ENCODE peak calls at places on chromosome 19, in six cellular contexts. W is PC-3, K is psoas muscle, T is uterus, P is spleen, M is right lobe of liver. B is an unnamed sample. For H3K4me1, the result is how much of the 10 kb centered on the place peaks cover.

GRCh38 chr19:8575467-8575997 is 1.7 kb downstream of the MYO1F start:
- DNase-seq in K (no peak), W (peak), T (no peak), M (no peak), P (no peak), B (peak)

GRCh38 chr19:16772841-16773240 is 53.2 kb downstream of the NWD1 start:
- DNase-seq in W (no peak), M (no peak), K (no peak), T (no peak), P (no peak), B (no peak)

GRCh38 chr19:37654525-37654832 is 786 bp downstream of the ZFP30 start:
- DNase-seq in W (peak), P (no peak), M (no peak), K (no peak), T (no peak), B (peak)

GRCh38 chr19:51065221-51065960 is 499 bp upstream of the KLK13 start:
- DNase-seq in P (no peak), W (no peak), K (no peak), T (no peak), M (no peak), B (peak)

GRCh38 chr19:12453495-12453894 is 12.7 kb upstream of the ZNF443 start:
- DNase-seq in P (no peak), M (no peak), K (no peak), W (peak), T (no peak), B (no peak)

GRCh38 chr19:49344516-49345423 is 9.6 kb downstream of the CD37 start:
- DNase-seq in M (no peak), P (peak), K (no peak), W (no peak), T (no peak), B (no peak)

GRCh38 chr19:48615145-48616040 is 517 bp upstream of the FAM83E start:
- DNase-seq in K (no peak), T (no peak), P (peak), M (no peak), W (no peak), B (no peak)

GRCh38 chr19:10074153-10074552 is 12.0 kb upstream of the SHFL start:
- DNase-seq in W (peak), T (no peak), K (no peak), P (no peak), M (no peak), B (peak)

GRCh38 chr19:37997911-37998344 is 90.9 kb downstream of the SIPA1L3 start:
- DNase-seq in P (no peak), K (peak), W (peak), M (no peak), T (no peak), B (no peak)

GRCh38 chr19:18293642-18294466 is 12.4 kb upstream of the JUND start:
- DNase-seq in K (no peak), W (no peak), P (no peak), M (no peak), T (no peak), B (no peak)

GRCh38 chr19:18291019-18291524 is 9.7 kb upstream of the JUND start:
- DNase-seq in M (peak), P (no peak), W (no peak), T (peak), K (peak), B (no peak)

GRCh38 chr19:18292810-18293641 is 11.6 kb upstream of the JUND start:
- DNase-seq in M (peak), P (peak), T (peak), W (peak), K (peak), B (peak)

GRCh38 chr19:18291590-18292459 is 10.4 kb upstream of the JUND start:
- DNase-seq in M (peak), K (peak), T (peak), P (peak), W (peak), B (peak)

GRCh38 chr19:18292460-18292809 is 11.0 kb upstream of the JUND start:
- DNase-seq in W (no peak), K (no peak), T (no peak), M (peak), P (no peak), B (no peak)
- H3K4me1 ChIP-seq in W (under half), K (under half), T (under half), M (under half), P (under half), B (under half)

DNA sequence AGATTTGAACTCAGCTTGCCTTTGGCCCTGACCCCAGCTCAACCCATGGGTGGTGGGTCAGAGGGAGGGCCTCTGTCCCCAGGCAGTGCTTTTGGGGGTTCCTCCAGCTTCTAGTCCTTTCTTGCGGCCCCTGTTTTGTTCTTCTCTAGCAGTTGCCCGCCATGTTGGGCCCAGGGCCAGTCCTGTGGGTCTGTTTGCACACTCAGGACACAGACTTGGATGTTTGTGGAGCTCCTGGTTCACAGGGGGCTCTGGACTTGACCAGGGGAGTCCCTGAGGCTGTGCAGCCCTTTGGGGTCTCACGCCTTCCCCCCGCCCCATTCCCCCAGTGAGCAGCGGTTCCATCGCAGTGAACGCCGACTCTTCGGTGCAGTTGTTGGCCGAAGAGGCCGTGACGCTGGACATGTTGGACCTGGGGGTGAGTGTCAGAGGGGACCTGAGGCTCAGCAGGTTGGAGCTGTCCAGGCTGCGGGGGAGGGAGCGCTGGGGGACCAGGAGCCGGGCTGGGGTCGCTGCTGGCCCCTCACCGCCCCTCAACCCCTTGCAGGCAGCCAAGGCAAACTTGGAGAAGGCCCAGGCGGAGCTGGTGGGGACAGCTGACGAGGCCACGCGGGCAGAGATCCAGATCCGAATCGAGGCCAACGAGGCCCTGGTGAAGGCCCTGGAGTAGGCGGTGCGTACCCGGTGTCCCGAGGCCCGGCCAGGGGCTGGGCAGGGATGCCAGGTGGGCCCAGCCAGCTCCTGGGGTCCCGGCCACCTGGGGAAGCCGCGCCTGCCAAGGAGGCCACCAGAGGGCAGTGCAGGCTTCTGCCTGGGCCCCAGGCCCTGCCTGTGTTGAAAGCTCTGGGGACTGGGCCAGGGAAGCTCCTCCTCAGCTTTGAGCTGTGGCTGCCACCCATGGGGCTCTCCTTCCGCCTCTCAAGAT is 2.5 kb downstream of the ATP5F1D start:
- DNase-seq in T (peak), M (peak), W (peak), P (peak), K (peak), B (peak)
- H3K4me3 ChIP-seq in T (no peak), M (peak), W (peak), P (no peak), K (peak), B (no peak)

GRCh38 chr19:15461694-15462093 is 2.6 kb downstream of the RASAL3 start:
- DNase-seq in W (no peak), M (no peak), P (no peak), K (no peak), T (no peak), B (no peak)
- H3K4me1 ChIP-seq in W (under half), M (under half), P (under half), K (under half), T (under half), B (under half)

GRCh38 chr19:53103141-53103902 is at the start of gene ZNF160:
- DNase-seq in T (peak), M (peak), W (peak), P (peak), K (peak), B (peak)

GRCh38 chr19:53103903-53104203 is 631 bp upstream of the ZNF160 start:
- DNase-seq in W (no peak), K (no peak), P (no peak), T (no peak), M (no peak), B (no peak)

GRCh38 chr19:53101518-53101917 is 1.7 kb downstream of the ZNF160 start:
- DNase-seq in W (peak), K (no peak), T (no peak), M (no peak), P (no peak), B (no peak)

GRCh38 chr19:53102186-53102585 is 1.0 kb downstream of the ZNF160 start:
- DNase-seq in P (no peak), K (no peak), W (peak), M (no peak), T (no peak), B (peak)

DNA sequence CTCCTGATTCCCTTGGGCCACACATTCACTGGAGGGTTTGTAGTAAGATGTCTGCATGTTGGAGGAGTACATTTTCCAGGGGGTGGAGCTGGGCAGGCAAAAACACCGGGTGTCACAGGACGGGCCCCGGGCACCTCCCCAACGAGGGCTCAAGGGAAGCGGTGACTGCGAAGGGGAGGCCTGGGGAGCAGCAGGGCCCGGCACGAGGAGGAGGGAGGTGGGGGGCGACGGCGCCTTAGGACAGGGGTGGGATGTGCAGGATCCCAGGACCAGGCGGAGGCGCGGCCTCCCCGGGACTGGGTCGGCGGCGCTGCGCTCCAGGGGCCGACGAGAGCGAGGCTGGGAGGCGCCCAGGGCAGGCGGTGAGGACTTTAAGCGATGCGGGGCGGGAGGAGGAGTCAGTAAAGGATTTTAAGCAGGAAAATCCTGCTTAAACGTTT is 501 bp downstream of the ZNF160 start:
- DNase-seq in K (peak), M (peak), W (peak), P (peak), T (peak), B (peak)
- H3K4me3 ChIP-seq in K (peak), M (peak), W (peak), P (peak), T (peak), B (peak)

GRCh38 chr19:40800997-40801377 is 2.0 kb downstream of the EGLN2 start:
- DNase-seq in P (peak), T (no peak), K (no peak), M (peak), W (no peak), B (no peak)

GRCh38 chr19:40800339-40800996 is 1.5 kb downstream of the EGLN2 start:
- DNase-seq in P (peak), T (no peak), W (no peak), M (peak), K (no peak), B (no peak)

GRCh38 chr19:40803170-40803856 is 4.3 kb downstream of the EGLN2 start:
- DNase-seq in K (no peak), P (no peak), M (no peak), W (no peak), T (no peak), B (no peak)

GRCh38 chr19:40802300-40803169 is 3.5 kb downstream of the EGLN2 start:
- DNase-seq in K (peak), M (peak), T (peak), P (peak), W (no peak), B (no peak)

DNA sequence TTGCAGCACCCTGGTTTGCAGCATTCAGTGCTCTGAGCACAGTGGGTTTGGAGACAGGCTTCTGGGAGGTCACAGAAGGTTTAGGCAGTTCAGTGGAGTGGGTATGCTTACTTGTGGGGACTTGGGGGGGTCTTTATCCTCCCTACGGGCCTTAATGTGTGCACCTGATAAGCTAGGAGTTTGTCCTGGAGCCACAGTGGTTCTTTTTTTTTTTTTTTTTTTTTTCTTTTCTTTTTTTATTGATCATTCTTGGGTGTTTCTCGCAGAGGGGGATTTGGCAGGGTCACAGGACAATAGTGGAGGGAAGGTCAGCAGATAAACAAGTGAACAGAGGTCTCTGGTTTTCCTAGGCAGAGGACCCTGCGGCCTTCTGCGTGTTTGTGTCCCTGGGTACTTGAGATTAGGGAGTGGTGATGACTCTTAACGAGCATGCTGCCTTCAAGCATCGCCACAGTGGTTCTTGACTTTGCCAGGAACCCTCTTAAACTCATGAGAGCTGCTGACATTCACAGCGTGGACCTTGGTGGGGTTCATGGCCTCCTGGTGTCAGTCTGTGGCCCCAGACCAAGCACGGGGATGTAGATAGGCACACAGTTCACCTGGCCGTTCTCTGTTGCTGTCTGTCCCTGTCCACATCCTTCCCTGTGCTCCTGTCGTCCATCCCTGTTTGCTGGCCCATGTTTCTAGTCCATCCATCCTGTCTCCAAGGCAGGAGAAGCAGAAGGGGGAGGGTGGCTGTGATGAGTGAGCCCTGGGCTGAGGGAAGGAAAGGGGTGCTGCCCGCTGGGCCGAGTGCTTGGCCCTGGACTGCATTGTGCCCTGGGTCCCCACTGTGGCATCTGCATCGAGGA is 2.7 kb downstream of the EGLN2 start:
- DNase-seq in K (no peak), W (no peak), M (peak), T (no peak), P (no peak), B (peak)
- H3K4me1 ChIP-seq in K (half or more), W (under half), M (half or more), T (under half), P (half or more), B (under half)

GRCh38 chr19:14770136-14770535 is 8.2 kb downstream of the ADGRE2 start:
- DNase-seq in W (no peak), P (no peak), T (no peak), M (no peak), K (no peak), B (no peak)

GRCh38 chr19:14774373-14774772 is 4.0 kb downstream of the ADGRE2 start:
- DNase-seq in T (no peak), M (peak), K (no peak), P (peak), W (no peak), B (no peak)

GRCh38 chr19:14772467-14772866 is 5.9 kb downstream of the ADGRE2 start:
- DNase-seq in M (peak), T (no peak), W (no peak), P (no peak), K (no peak), B (no peak)

GRCh38 chr19:14770944-14771839 is 7.2 kb downstream of the ADGRE2 start:
- DNase-seq in W (no peak), P (no peak), T (no peak), M (peak), K (no peak), B (no peak)

DNA sequence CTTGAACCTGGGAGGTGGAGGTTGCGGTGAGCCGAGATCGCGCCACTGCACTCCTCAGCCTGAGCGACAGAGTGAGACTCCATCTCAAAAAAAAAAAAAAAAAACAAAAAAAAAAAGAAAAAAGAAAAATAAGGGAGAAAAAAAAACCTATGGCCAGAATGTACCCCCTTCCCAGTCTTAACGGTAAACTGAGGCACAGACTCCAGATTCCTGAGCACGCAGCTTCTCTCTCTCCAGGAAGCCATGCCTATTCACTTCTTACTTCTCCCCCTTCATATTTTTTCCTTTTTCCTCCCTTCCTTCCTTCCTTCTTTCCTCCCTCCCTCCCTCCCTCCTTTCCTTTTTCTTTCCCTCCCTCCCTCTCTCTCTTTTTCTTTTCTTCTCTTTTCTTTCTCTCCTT is 5.4 kb downstream of the ADGRE2 start:
- DNase-seq in M (no peak), T (no peak), K (no peak), P (no peak), W (no peak), B (no peak)
- H3K4me3 ChIP-seq in M (no peak), T (no peak), K (no peak), P (no peak), W (no peak), B (no peak)